ENCODE peak calls at places on chromosomes 5 and 9, in five cellular contexts. C is AG09309, I is heart left ventricle, M is MCF 10A, S is foreskin fibroblast. K is an unnamed sample.
A peak's percentile ranks its signal among the peaks of the same experiment; 100 is the strongest.

GRCh38 chr9:13022756-13023155 is 247.9 kb downstream of the LURAP1L start:
- DNase-seq in C (no peak), I (no peak), M (no peak), S (no peak), K (no peak)

GRCh38 chr5:136053336-136054121 is 24.7 kb downstream of the TGFBI start:
- DNase-seq in C (peak; percentile 81), I (no peak), M (peak; percentile 98), S (peak; percentile 98), K (peak; percentile 97)

GRCh38 chr9:11735391-11735790 is 957.8 kb upstream of the TYRP1 start:
- DNase-seq in C (no peak), I (no peak), M (peak; percentile 3), S (no peak), K (no peak)

GRCh38 chr5:169778622-169779596 is 141.8 kb downstream of the DOCK2 start:
- DNase-seq in C (no peak), I (no peak), M (no peak), S (no peak), K (no peak)

GRCh38 chr5:58262226-58262625 is 197.7 kb downstream of the PLK2 start:
- DNase-seq in C (no peak), I (no peak), M (no peak), S (peak; percentile 40), K (no peak)

GRCh38 chr5:141050622-141051525 is at the start of gene PCDHB1:
- DNase-seq in C (no peak), I (no peak), M (no peak), S (no peak), K (no peak)

GRCh38 chr9:84851935-84852585 is 182.5 kb downstream of the NTRK2 start:
- DNase-seq in C (peak; percentile 86), I (no peak), M (peak; percentile 98), S (peak; percentile 78), K (peak; percentile 98)

GRCh38 chr9:109972026-109973005 is 192.3 kb downstream of the PALM2AKAP2 start:
- DNase-seq in C (no peak), I (no peak), M (no peak), S (no peak), K (no peak)

GRCh38 chr5:81808106-81808505 is 57.2 kb upstream of the SSBP2 start:
- DNase-seq in C (no peak), I (no peak), M (no peak), S (no peak), K (no peak)

GRCh38 chr5:172350212-172351181 is 66.9 kb upstream of the UBTD2 start:
- DNase-seq in C (no peak), I (no peak), M (no peak), S (no peak), K (no peak)

GRCh38 chr5:126454081-126454480 is 30.9 kb downstream of the GRAMD2B start:
- DNase-seq in C (no peak), I (no peak), M (peak; percentile 28), S (no peak), K (no peak)

GRCh38 chr5:128093368-128093767 is 9.8 kb downstream of the SLC12A2 start:
- DNase-seq in C (no peak), I (no peak), M (peak; percentile 28), S (no peak), K (no peak)

GRCh38 chr9:21096172-21096900 is 18.6 kb upstream of the IFNB1 start:
- DNase-seq in C (peak; percentile 54), I (no peak), M (peak; percentile 52), S (peak; percentile 66), K (peak; percentile 27)

GRCh38 chr9:109283012-109283411 is 37.8 kb downstream of the EPB41L4B start:
- DNase-seq in C (no peak), I (no peak), M (no peak), S (no peak), K (no peak)

GRCh38 chr9:99464568-99464967 is 242.5 kb downstream of the SEC61B start:
- DNase-seq in C (no peak), I (no peak), M (no peak), S (no peak), K (no peak)

GRCh38 chr5:98173334-98173733 is 600.1 kb upstream of the RGMB start:
- DNase-seq in C (peak; percentile 10), I (no peak), M (peak; percentile 38), S (peak; percentile 87), K (peak; percentile 10)

GRCh38 chr9:23123048-23123632 is 676.5 kb downstream of the DMRTA1 start:
- DNase-seq in C (no peak), I (no peak), M (peak; percentile 27), S (no peak), K (peak; percentile 4)

DNA sequence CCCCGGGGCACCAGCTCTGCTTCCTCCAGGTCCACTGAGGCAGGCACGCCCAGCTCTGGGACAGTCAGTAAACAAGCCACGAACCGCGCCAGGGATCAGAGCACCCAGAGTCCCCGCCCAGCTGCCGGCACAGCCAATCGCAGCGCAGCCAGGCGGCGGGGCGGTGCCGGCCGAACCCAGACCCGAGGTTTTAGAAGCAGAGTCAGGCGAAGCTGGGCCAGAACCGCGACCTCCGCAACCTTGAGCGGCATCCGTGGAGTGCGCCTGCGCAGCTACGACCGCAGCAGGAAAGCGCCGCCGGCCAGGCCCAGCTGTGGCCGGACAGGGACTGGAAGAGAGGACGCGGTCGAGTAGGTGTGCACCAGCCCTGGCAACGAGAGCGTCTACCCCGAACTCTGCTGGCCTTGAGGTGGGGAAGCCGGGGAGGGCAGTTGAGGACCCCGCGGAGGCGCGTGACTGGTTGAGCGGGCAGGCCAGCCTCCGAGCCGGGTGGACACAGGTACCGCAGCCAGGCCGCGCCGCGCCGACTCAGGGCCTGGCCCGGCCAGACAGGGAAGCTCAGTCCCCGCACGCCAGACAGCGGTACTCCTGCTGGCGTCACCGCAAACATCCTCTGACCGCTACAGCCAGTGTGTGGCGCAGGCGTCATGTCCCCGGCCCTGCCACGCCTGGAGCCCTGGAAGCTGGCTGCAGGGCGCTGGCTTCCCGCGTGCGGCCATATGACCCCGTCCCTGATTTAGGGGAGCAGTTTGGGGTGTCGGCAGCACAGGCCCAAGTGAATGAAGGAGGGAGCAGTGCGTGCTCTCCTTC is at the start of gene CTSL:
- DNase-seq in C (no peak), I (peak; percentile 96), M (peak; percentile 78), S (peak; percentile 98), K (no peak)
- TF ChIP-seq CTCF in C (peak; percentile 22), I (peak; percentile 45), M (peak; percentile 26), S (no peak), K (peak; percentile 38)

GRCh38 chr5:179533024-179533423 is 17.3 kb upstream of the RUFY1 start:
- DNase-seq in C (no peak), I (no peak), M (no peak), S (no peak), K (no peak)

GRCh38 chr5:179534431-179534830 is 15.9 kb upstream of the RUFY1 start:
- DNase-seq in C (no peak), I (no peak), M (no peak), S (no peak), K (no peak)

GRCh38 chr5:179533907-179534306 is 16.4 kb upstream of the RUFY1 start:
- DNase-seq in C (no peak), I (no peak), M (no peak), S (no peak), K (no peak)

GRCh38 chr5:179526978-179527377 is 23.4 kb upstream of the RUFY1 start:
- DNase-seq in C (no peak), I (no peak), M (no peak), S (no peak), K (no peak)

GRCh38 chr5:179530069-179530998 is 20.0 kb upstream of the RUFY1 start:
- DNase-seq in C (no peak), I (peak; percentile 87), M (no peak), S (peak; percentile 70), K (no peak)
- TF ChIP-seq CTCF in C (peak; percentile 7), I (peak; percentile 45), M (no peak), S (peak; percentile 27), K (peak; percentile 19)

DNA sequence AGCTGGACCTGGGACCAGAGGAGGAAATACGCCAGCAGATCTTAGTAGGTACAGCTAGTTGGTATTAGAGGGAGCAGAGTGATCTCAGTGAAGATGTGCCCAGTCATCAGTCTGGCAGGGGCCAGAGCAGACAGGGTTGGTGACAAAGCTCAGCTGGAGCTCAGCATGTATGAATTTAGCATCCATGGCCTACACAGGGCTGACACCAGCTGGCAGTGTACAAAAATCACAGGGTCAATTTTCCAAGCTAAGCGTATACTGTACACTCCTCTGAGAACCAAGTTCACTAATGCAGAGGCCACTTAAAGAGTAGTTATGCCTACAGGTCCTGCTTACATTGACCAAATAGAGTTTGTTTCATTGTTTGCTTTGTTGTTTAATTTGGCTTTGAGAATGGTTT is 146.6 kb downstream of the SLC24A2 start:
- DNase-seq in C (no peak), I (no peak), M (no peak), S (no peak), K (no peak)
- TF ChIP-seq CTCF in C (no peak), I (no peak), M (no peak), S (no peak), K (no peak)

DNA sequence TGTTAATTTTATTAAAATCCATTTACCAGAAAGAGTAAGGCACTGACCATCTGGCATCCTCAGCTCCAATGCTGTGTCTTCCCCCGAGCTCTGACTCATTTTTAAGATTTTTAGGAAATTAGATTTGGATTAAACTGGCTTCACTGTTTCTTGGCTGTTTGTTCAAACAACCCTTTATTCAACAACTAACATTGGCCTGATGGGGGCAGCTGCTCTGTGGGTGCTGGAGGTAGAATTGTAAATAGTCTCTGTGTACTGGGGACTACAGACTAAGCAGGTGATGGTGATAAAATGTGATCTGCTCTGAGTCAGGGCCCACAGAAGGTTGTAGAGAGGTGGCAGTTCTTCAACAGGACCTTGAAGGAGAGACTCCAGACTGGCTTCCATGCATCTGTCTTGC is 2.9 kb downstream of the RABEPK start:
- DNase-seq in C (no peak), I (no peak), M (no peak), S (peak; percentile 19), K (no peak)
- TF ChIP-seq CTCF in C (no peak), I (no peak), M (no peak), S (no peak), K (no peak)

GRCh38 chr9:106981396-106982287 is 118.7 kb downstream of the ZNF462 start:
- DNase-seq in C (no peak), I (no peak), M (no peak), S (no peak), K (no peak)

GRCh38 chr9:106980551-106981101 is 117.7 kb downstream of the ZNF462 start:
- DNase-seq in C (no peak), I (no peak), M (no peak), S (no peak), K (no peak)

GRCh38 chr9:106970976-106971457 is 108.1 kb downstream of the ZNF462 start:
- DNase-seq in C (no peak), I (no peak), M (no peak), S (no peak), K (no peak)

GRCh38 chr9:106974341-106974740 is 111.4 kb downstream of the ZNF462 start:
- DNase-seq in C (no peak), I (no peak), M (no peak), S (no peak), K (no peak)

GRCh38 chr9:106976772-106977171 is 113.8 kb downstream of the ZNF462 start:
- DNase-seq in C (no peak), I (no peak), M (no peak), S (no peak), K (no peak)
- TF ChIP-seq CTCF in C (no peak), I (no peak), M (no peak), S (no peak), K (no peak)

DNA sequence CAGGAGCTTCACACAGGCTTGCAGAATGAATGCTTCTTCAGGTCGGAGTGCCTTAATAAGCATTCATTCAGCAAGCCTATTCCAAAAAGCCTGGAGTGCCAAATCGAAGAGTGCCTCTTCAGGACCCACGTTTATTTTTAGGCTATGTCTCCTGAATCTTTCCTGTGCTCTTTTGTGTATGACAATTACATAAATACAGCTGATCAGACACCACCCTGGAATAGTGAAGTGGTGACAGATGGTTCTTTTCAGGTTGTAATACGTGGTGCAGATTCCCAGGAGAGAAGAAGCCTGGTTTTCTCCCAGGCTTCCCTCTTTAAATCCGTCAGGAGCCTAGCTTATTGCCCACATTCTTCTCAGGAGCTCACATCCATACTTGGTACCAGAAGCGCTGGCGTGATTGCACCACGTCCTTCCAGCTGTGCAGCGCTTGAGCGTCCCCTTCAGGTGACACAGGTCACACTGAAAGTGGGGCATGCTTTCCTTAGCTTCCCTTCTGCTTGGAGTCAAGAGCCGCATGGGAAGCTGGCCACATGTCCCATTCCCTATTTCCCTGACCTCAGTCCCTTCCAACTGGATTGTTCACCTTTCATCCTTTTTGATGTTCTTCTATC is 123.1 kb downstream of the ADCY2 start:
- DNase-seq in C (no peak), I (no peak), M (no peak), S (no peak), K (no peak)
- TF ChIP-seq CTCF in C (no peak), I (no peak), M (no peak), S (no peak), K (no peak)